ENCODE peak calls at places on chromosomes 11 and 22, in nine cellular contexts. G is BE2C, C is fibroblast of lung, Q is right lobe of liver, X is fibroblast of the aortic adventitia, S is brain microvascular endothelial cell, A is nephron progenitor cell, K is tibial artery, B is Calu3. Y is an unnamed sample.

GRCh38 chr22:19730662-19731360 is 7.5 kb downstream of the GP1BB start:
- DNase-seq in K (peak), X (peak), S (peak), A (peak), C (peak), Q (peak), B (peak), G (peak), Y (peak)

GRCh38 chr11:113806403-113806802 is 26.8 kb downstream of the CLDN25 start:
- DNase-seq in G (peak), C (peak), B (peak), X (peak), A (peak), Q (no peak), K (no peak), S (peak), Y (no peak)

GRCh38 chr11:112229746-112230433 is 3.7 kb downstream of the PTS start:
- DNase-seq in C (peak), G (no peak), S (peak), Q (no peak), K (no peak), B (no peak), X (peak), A (no peak), Y (peak)

GRCh38 chr11:7639643-7640025 is 33.7 kb downstream of the CYB5R2 start:
- DNase-seq in X (no peak), G (no peak), A (no peak), C (no peak), K (no peak), Q (no peak), S (no peak), B (no peak), Y (no peak)

GRCh38 chr22:44297662-44298061 is 15.1 kb downstream of the SHISAL1 start:
- DNase-seq in G (no peak), K (no peak), A (no peak), X (no peak), Q (no peak), S (no peak), B (no peak), C (no peak), Y (no peak)

GRCh38 chr11:76661835-76662434 is 8.6 kb downstream of the LRRC32 start:
- DNase-seq in C (peak), K (peak), G (no peak), B (no peak), X (peak), Q (no peak), S (peak), A (no peak), Y (no peak)

GRCh38 chr11:120835601-120836228 is 188.2 kb upstream of the TBCEL start:
- DNase-seq in C (peak), B (no peak), S (no peak), A (no peak), G (no peak), X (no peak), K (no peak), Q (no peak), Y (no peak)

GRCh38 chr11:73942030-73942429 is 8.8 kb upstream of the DNAJB13 start:
- DNase-seq in B (no peak), C (no peak), K (no peak), A (no peak), S (no peak), G (no peak), X (no peak), Q (no peak), Y (no peak)

GRCh38 chr11:17263803-17264202 is 12.7 kb upstream of the NUCB2 start:
- DNase-seq in Q (no peak), K (no peak), G (no peak), A (no peak), S (no peak), X (peak), B (no peak), C (peak), Y (no peak)

GRCh38 chr22:32880906-32881596 is 79.5 kb downstream of the TIMP3 start:
- DNase-seq in S (peak), Q (peak), B (peak), K (no peak), X (peak), C (peak), A (peak), G (peak), Y (no peak)

GRCh38 chr11:68979931-68980775 is 633 bp downstream of the MRGPRD start:
- DNase-seq in K (no peak), C (no peak), B (no peak), S (no peak), X (no peak), A (no peak), Q (no peak), G (no peak), Y (no peak)

GRCh38 chr11:11279956-11280689 is 72.9 kb downstream of the CSNK2A3 start:
- DNase-seq in B (no peak), X (no peak), Q (no peak), G (no peak), A (no peak), S (peak), C (peak), K (no peak), Y (no peak)

GRCh38 chr11:67300756-67301312 is 2.5 kb upstream of the SSH3 start:
- DNase-seq in C (no peak), A (no peak), X (no peak), Q (no peak), S (no peak), G (no peak), K (no peak), B (no peak), Y (no peak)

GRCh38 chr11:64186205-64187165 is 514 bp downstream of the STIP1 start:
- DNase-seq in K (no peak), S (no peak), C (peak), X (peak), B (no peak), A (no peak), G (no peak), Q (no peak), Y (no peak)

GRCh38 chr22:31838917-31839316 is 85.1 kb downstream of the DEPDC5 start:
- DNase-seq in Q (no peak), A (no peak), G (no peak), K (no peak), C (peak), X (no peak), S (no peak), B (no peak), Y (no peak)

GRCh38 chr22:24315367-24315781 is 44.7 kb downstream of the SPECC1L start:
- DNase-seq in B (no peak), K (no peak), C (peak), X (no peak), S (no peak), Q (no peak), G (no peak), A (no peak), Y (peak)

GRCh38 chr11:18393581-18394299 is 623 bp upstream of the LDHA start:
- DNase-seq in C (no peak), B (no peak), A (no peak), S (no peak), X (no peak), K (peak), G (no peak), Q (no peak), Y (no peak)

GRCh38 chr22:49208768-49209252 is 618.9 kb downstream of the BRD1 start:
- DNase-seq in C (no peak), G (no peak), A (peak), Q (peak), B (no peak), K (peak), S (no peak), X (no peak), Y (no peak)

GRCh38 chr11:49377978-49378377 is 169.6 kb upstream of the FOLH1 start:
- DNase-seq in G (no peak), X (no peak), K (no peak), S (no peak), C (no peak), A (no peak), B (no peak), Q (no peak), Y (no peak)

GRCh38 chr11:31861011-31861410 is 49.9 kb upstream of the PAX6 start:
- DNase-seq in A (no peak), B (no peak), Q (no peak), K (no peak), G (no peak), X (no peak), S (no peak), C (no peak), Y (no peak)

GRCh38 chr11:7671807-7672206 is 1.5 kb downstream of the CYB5R2 start:
- DNase-seq in G (no peak), Q (no peak), A (no peak), S (no peak), B (peak), K (no peak), C (no peak), X (no peak), Y (no peak)

GRCh38 chr22:48279465-48279765 is 1517.0 kb downstream of the TBC1D22A start:
- DNase-seq in K (no peak), B (no peak), Q (no peak), A (no peak), G (no peak), C (no peak), X (no peak), S (no peak), Y (no peak)

GRCh38 chr11:63673579-63673978 is 2.4 kb upstream of the ATL3 start:
- DNase-seq in A (no peak), S (no peak), G (no peak), Q (no peak), K (no peak), B (no peak), C (peak), X (no peak), Y (no peak)

GRCh38 chr11:60950933-60951610 is 904 bp downstream of the SLC15A3 start:
- DNase-seq in G (no peak), K (peak), C (no peak), X (no peak), B (no peak), Q (no peak), A (peak), S (no peak), Y (no peak)

GRCh38 chr11:46300270-46300669 is 22.8 kb downstream of the CREB3L1 start:
- DNase-seq in Q (no peak), B (no peak), A (no peak), S (no peak), X (no peak), C (no peak), K (no peak), G (no peak), Y (no peak)

GRCh38 chr11:75652936-75653335 is 15.9 kb downstream of the MAP6 start:
- DNase-seq in S (no peak), A (no peak), B (no peak), C (no peak), Q (no peak), K (no peak), X (peak), G (no peak), Y (no peak)

GRCh38 chr11:25272214-25272613 is 775.4 kb downstream of the LUZP2 start:
- DNase-seq in S (no peak), X (no peak), Q (no peak), A (no peak), B (no peak), K (no peak), G (no peak), C (no peak), Y (no peak)
- TF ChIP-seq CTCF in S (no peak), X (no peak), Q (no peak), A (no peak), B (no peak), K (no peak), G (no peak), C (no peak), Y (no peak)

DNA sequence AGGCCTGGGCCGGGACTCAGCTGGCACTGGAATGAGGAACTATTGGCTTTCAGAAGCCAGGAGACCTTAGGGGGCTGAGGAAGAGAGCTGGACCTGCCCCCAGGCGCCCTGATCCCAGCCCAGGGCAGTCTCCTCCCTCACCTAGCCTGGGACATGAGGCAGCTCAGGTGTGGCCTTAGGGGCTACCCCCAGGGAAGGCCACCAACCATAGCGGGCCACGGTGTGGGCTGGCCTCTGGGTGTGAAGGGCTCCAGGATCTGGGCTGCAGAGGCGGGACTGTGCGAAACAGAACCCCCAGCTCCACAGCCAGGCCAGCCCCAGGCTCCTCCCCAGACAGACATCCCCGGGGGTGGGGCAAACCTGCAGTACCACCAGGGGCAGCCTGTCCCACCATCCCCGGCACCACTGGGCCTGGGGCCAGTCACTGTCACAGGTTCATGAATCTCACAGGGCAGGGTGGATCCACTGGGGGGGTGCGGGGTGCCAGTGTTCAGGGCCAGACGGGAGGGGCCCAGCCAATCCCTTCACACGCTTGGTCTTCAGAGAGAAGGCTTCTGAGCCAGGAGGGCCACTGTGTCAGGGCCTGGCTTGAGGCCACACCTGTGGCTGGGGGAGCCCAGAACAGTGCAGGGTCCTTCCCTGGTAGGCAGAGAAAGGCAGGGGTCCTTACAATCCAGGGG is 3.5 kb downstream of the PLXNB2 start:
- DNase-seq in K (peak), G (peak), S (no peak), C (no peak), X (no peak), B (peak), Q (peak), A (peak), Y (no peak)
- TF ChIP-seq CTCF in K (no peak), G (peak), S (peak), C (no peak), X (peak), B (no peak), Q (no peak), A (no peak), Y (no peak)

GRCh38 chr22:26565889-26566288 is 24.0 kb downstream of the TPST2 start:
- DNase-seq in K (no peak), S (no peak), C (no peak), A (no peak), B (no peak), Q (no peak), G (no peak), X (no peak), Y (no peak)
- TF ChIP-seq CTCF in K (no peak), S (no peak), C (no peak), A (no peak), B (no peak), Q (no peak), G (no peak), X (no peak), Y (no peak)

GRCh38 chr22:27318516-27318915 is 483.0 kb downstream of the MN1 start:
- DNase-seq in C (peak), A (no peak), X (peak), Q (no peak), B (no peak), G (no peak), K (no peak), S (peak), Y (peak)

GRCh38 chr22:27315833-27316232 is 485.7 kb downstream of the MN1 start:
- DNase-seq in B (no peak), Q (no peak), S (no peak), G (no peak), C (no peak), A (no peak), X (no peak), K (no peak), Y (no peak)

GRCh38 chr22:27317961-27318360 is 483.6 kb downstream of the MN1 start:
- DNase-seq in B (no peak), S (no peak), C (peak), X (no peak), Q (no peak), G (no peak), A (no peak), K (no peak), Y (no peak)

GRCh38 chr22:27314276-27314807 is 487.2 kb downstream of the MN1 start:
- DNase-seq in A (no peak), G (peak), K (no peak), B (no peak), Q (no peak), S (no peak), X (no peak), C (no peak), Y (no peak)

GRCh38 chr22:27317156-27317555 is 484.4 kb downstream of the MN1 start:
- DNase-seq in Q (no peak), K (no peak), G (no peak), A (no peak), S (no peak), B (no peak), C (no peak), X (peak), Y (no peak)
- TF ChIP-seq CTCF in Q (no peak), K (no peak), G (peak), A (peak), S (peak), B (no peak), C (no peak), X (peak), Y (no peak)

DNA sequence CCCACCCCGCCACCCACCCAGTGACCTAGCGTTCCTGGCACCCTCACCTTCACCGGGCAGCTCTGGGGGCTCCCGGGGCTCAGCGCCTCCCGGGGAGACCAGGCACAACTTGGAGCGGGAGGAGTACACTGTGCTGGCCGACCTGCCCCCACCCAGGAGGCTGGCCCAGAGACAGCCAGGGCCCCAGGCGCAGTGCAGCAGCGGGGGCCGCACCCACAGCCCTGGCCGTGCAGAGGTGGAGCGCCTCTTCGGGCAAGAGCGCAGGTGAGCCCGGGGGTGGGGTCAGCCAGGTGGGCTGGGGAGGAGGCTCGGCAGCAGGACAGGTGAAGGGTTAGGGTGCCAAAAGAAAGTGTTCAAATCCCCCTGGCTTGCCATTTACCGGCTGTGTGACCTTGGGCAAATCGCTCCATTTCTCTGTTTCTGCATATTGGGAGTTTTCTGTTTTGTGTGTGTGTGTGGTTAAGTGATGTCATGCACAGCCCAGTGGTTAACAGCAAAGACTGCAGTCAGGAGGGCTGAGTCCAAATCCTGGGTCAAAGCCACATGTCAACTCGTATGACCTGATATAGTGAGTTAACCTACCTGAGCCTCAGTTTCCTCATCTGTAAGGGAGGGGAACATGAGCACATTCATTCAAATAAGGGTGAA is 29.5 kb downstream of the TRIOBP start:
- DNase-seq in Q (no peak), G (no peak), K (no peak), A (no peak), S (peak), C (no peak), B (no peak), X (peak), Y (no peak)
- TF ChIP-seq CTCF in Q (peak), G (peak), K (no peak), A (no peak), S (peak), C (peak), B (no peak), X (peak), Y (peak)

GRCh38 chr11:128633384-128633965 is 46.1 kb upstream of the ETS1 start:
- DNase-seq in S (no peak), B (no peak), A (no peak), K (no peak), Q (no peak), G (no peak), X (no peak), C (no peak), Y (no peak)
- TF ChIP-seq CTCF in S (no peak), B (no peak), A (no peak), K (no peak), Q (no peak), G (no peak), X (no peak), C (no peak), Y (no peak)

GRCh38 chr22:37334859-37335818 is 52.8 kb downstream of the CYTH4 start:
- DNase-seq in K (no peak), C (no peak), A (peak), S (no peak), Q (no peak), B (no peak), G (peak), X (no peak), Y (no peak)
- TF ChIP-seq CTCF in K (no peak), C (no peak), A (no peak), S (peak), Q (no peak), B (no peak), G (no peak), X (no peak), Y (no peak)

DNA sequence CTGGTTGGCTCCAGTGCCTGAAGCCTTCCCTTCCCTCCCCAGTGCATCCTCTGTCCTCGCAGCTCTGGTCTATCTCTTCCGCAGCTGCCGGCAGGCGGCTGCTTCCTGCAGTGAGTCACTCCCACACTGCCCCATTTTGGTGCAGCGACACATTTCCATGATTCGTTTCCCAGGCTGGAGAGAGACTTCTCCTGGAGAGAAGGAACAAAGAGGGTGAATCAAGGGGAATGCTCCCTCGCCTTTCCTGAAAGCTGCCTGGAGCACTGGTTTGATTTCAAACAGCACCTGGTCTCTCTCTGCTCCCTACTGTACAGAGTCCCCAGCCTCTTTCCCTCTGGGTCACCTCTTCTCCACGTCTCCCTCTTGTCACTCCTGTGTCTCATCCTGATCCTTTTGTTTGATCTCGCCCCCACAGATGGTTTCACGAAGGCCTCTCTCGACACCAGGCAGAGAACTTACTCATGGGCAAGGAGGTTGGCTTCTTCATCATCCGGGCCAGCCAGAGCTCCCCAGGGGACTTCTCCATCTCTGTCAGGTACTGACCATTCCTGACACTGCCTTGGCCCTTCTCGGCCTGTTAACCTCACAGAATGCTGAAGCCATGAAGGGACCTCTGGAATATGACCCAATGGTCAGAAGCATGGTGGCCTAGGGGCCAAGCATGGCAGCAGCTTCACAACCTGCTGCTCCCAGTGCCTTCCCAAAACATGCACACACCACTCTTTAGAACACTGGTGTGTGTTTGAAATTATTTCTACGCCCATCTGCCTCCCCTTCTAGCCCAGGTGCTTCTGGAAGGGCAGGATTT is at the start of gene TMA7B:
- DNase-seq in B (peak), G (peak), A (peak), C (peak), Q (no peak), K (no peak), S (peak), X (peak), Y (no peak)
- TF ChIP-seq CTCF in B (no peak), G (peak), A (peak), C (peak), Q (no peak), K (no peak), S (peak), X (peak), Y (no peak)

DNA sequence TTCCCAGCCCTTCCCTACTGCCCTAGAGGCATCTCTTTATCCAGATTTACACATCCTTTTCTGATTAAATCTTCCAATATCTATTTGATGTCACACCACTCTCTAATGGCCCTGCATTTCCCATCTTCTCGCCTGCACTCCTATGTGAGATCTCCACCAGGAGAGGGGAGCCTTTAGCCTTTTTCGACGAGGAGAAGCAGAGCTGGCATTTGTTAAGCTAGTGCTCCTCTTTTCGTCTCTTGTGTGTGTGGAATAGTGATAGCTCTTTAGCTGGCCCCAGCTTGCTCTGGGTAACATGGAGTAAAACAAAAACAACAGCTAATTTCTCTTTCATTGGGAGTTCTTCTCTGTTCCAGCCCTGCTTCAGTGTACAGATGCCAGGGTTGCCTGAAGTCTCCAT is 536.5 kb downstream of the NTM start:
- DNase-seq in G (no peak), X (peak), Q (no peak), K (no peak), C (no peak), S (no peak), A (no peak), B (no peak), Y (no peak)
- TF ChIP-seq CTCF in G (no peak), X (peak), Q (no peak), K (no peak), C (peak), S (peak), A (no peak), B (no peak), Y (peak)